ENCODE peak calls at places on chromosomes 3 and 15, in four cellular contexts. A is mammary epithelial cell, Y is H9, Q is GM23248. N is an unnamed sample.

GRCh38 chr3:151859905-151860304 is 13.5 kb upstream of the SUCNR1 start:
- DNase-seq in A (no peak), Q (no peak), Y (no peak), N (no peak)

GRCh38 chr3:182710557-182711157 is 82.6 kb upstream of the ATP11B start:
- DNase-seq in Q (peak; percentile 54), A (peak; percentile 11), Y (no peak), N (no peak)

GRCh38 chr3:177451940-177452484 is 254.7 kb upstream of the TBL1XR1 start:
- DNase-seq in A (peak; percentile 81), Y (no peak), Q (peak; percentile 78), N (no peak)

GRCh38 chr3:72255736-72256559 is 471.0 kb upstream of the PROK2 start:
- DNase-seq in Y (no peak), Q (no peak), A (peak; percentile 23), N (peak; percentile 62)

GRCh38 chr15:65556622-65557021 is 26.4 kb downstream of the HACD3 start:
- DNase-seq in A (no peak), Y (no peak), Q (no peak), N (no peak)

GRCh38 chr3:9883676-9884554 is 3.9 kb upstream of the CIDEC start:
- DNase-seq in A (no peak), Q (peak; percentile 82), Y (no peak), N (no peak)

GRCh38 chr3:113274959-113275556 is 63.7 kb downstream of the BOC start:
- DNase-seq in Q (no peak), Y (peak; percentile 11), A (no peak), N (no peak)

GRCh38 chr3:110806924-110807323 is 264.7 kb upstream of the NECTIN3 start:
- DNase-seq in Y (no peak), A (no peak), Q (peak; percentile 41), N (no peak)

GRCh38 chr15:98143116-98143515 is 182.6 kb downstream of the ARRDC4 start:
- DNase-seq in A (no peak), Y (no peak), Q (no peak), N (no peak)

GRCh38 chr15:69414702-69415161 is 583 bp downstream of the KIF23 start:
- DNase-seq in A (peak; percentile 84), Q (peak; percentile 95), Y (peak; percentile 47), N (peak; percentile 81)

GRCh38 chr15:92600902-92601301 is 54.7 kb downstream of the FAM174B start:
- DNase-seq in A (no peak), Y (no peak), Q (no peak), N (no peak)

GRCh38 chr3:21942328-21942727 is 191.3 kb upstream of the ZNF385D start:
- DNase-seq in Q (peak; percentile 93), Y (no peak), A (peak; percentile 8), N (no peak)

GRCh38 chr3:45972534-45973402 is 22.9 kb downstream of the FYCO1 start:
- DNase-seq in A (peak; percentile 86), Y (no peak), Q (peak; percentile 95), N (no peak)

GRCh38 chr3:153442386-153442785 is 280.4 kb downstream of the RAP2B start:
- DNase-seq in A (no peak), Y (no peak), Q (peak; percentile 56), N (no peak)

GRCh38 chr3:25665646-25666136 is 984 bp upstream of the TOP2B start:
- DNase-seq in Q (no peak), A (no peak), Y (no peak), N (no peak)

DNA sequence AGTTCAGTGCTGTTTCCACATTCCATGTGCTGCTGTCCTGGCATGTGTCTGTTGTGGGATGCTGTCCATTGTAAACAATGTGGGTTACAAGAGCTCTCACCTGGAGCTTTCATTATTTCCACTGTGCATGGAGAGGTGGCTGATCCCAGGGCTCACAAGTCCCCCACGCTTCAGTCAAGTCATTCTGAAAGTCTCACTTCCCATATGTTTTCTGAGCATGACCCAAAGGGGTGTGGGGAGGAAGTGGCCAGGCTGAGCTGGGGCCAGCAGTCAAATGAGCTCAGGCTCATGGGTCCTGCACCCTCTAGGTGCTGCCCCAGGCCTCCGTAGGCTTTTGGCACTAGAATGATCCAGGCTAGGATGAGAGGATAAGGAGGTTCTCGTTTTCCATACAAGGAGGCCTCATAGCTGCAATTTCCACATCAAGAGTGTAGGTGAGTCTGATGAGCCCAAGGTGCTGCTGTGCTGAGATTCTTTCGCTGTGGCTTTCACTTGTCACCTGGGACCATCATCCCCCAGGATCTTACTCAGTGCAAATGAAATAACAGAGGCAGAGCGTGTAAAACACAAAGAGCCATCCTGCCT is 22.0 kb downstream of the STARD5 start:
- DNase-seq in Y (no peak), A (no peak), Q (no peak), N (no peak)
- H3K9ac ChIP-seq in Y (no peak overlapping the region), A (no peak overlapping the region), Q (no peak overlapping the region), N (no peak overlapping the region)

DNA sequence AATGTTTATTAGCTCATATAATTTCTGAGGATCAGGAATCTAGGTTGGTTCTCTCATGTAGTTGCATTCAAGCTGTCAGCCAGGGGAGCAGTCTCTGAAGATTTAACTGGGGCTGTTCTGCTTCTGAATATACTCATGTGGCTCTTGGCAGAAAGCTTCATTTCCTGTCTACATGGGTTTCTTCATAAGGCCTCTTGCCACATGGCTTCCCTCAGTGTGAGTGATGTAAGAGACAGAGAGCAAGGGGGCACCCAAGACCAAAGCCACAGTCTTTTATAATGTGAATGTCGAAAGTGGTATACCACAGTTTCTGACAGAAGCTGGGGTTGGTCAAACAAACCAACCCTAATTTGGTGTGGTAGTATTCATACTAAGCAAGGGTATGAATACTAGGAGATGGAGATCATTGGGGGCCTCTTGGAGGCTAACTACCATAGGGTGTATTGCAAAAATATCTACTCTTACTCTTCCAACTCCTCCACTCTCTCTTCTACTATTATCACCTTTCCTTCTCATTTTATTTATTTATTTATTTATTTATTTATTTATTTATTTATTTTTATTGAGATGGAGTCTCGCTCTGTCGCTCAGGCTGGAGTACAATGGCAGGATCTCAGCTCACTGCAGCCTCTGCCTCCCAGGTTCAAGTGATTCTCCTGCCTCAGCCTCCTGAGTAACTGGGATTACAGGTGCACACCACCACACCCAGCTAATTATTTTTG is 123.8 kb downstream of the B3GALNT1 start:
- DNase-seq in Y (no peak), A (no peak), Q (no peak), N (no peak)
- H3K9ac ChIP-seq in Y (no peak overlapping the region), A (no peak overlapping the region), Q (no peak overlapping the region), N (no peak overlapping the region)

DNA sequence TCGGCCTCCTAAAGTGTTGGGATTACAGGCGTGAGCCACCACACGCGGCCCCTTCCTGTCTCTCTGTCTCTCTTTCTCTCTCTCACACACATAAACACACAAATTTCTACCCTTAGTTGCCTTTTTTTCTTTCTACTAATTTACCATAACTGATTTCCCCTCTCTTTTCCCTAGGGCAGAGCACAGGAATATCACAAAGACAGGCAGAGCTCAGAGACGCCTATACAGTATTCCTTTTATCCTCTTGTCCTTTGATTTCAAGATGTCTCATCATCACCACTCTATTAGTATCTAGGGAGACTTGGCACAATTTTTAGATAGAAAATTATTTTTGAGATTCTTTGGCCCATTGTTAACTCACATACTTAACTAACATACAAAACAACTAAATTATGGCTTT is 25.8 kb upstream of the ST3GAL6 start:
- DNase-seq in Q (no peak), Y (no peak), A (no peak), N (no peak)
- H3K9ac ChIP-seq in Q (no peak overlapping the region), Y (no peak overlapping the region), A (no peak overlapping the region), N (no peak overlapping the region)

DNA sequence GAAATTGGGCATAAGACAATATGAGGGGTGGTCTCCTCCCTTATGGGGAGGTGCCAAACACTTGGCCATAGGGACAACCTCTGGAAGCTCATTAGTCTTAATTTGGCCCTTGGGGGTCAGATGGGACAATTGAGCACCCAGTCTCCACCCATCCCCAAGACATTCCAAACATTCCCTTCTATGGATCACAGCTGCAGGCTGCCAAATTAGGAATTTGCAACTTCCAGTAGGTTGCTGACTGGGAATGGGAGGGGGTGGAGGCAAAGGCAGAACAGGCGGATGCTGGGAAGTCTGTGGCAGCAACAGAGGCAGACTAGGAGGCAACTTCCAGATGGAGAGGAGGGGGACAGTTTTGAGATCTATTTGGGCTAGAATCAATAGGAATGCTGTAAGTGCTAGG is 1.4 kb upstream of the PDHB start:
- DNase-seq in Y (peak; percentile 90), A (no peak), Q (peak; percentile 76), N (peak; percentile 92)
- H3K9ac ChIP-seq in Y (no peak overlapping the region), A (no peak overlapping the region), Q (no peak overlapping the region), N (peak overlapping the region; percentile 42)

GRCh38 chr15:86568378-86568777 is 488.7 kb downstream of the AGBL1 start:
- DNase-seq in A (no peak), Y (no peak), Q (no peak), N (no peak)

GRCh38 chr15:86571873-86572272 is 492.2 kb downstream of the AGBL1 start:
- DNase-seq in Q (no peak), A (no peak), Y (no peak), N (no peak)

GRCh38 chr15:86572368-86572841 is 492.7 kb downstream of the AGBL1 start:
- DNase-seq in Q (no peak), A (no peak), Y (peak; percentile 48), N (peak; percentile 49)

DNA sequence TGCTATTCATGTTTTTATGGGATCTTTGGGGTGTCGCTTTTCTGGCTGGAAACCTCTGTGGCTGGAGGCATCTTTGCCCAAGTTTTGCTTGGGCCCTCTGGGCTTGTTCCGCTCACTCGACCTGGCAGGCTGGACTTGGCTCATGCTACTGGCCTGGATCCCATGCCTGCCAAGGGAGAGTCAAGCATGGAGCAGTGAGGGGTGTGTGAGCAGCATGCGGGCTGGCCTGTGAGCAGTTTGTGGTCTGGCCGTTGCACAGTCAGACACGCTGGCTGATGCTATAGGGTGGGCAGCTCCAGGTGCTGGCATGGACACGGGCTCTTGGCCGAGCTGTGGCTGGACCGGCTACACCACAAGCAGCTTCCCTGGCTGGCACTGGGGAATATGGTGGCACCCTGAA is 491.1 kb downstream of the AGBL1 start:
- DNase-seq in Q (no peak), Y (no peak), A (no peak), N (no peak)
- H3K9ac ChIP-seq in Q (no peak overlapping the region), Y (no peak overlapping the region), A (no peak overlapping the region), N (no peak overlapping the region)

GRCh38 chr3:190381356-190381940 is 6.5 kb upstream of the CLDN16 start:
- DNase-seq in Q (peak; percentile 40), Y (no peak), A (peak; percentile 49), N (no peak)
- H3K9ac ChIP-seq in Q (no peak overlapping the region), Y (no peak overlapping the region), A (peak overlapping the region; percentile 32), N (no peak overlapping the region)

DNA sequence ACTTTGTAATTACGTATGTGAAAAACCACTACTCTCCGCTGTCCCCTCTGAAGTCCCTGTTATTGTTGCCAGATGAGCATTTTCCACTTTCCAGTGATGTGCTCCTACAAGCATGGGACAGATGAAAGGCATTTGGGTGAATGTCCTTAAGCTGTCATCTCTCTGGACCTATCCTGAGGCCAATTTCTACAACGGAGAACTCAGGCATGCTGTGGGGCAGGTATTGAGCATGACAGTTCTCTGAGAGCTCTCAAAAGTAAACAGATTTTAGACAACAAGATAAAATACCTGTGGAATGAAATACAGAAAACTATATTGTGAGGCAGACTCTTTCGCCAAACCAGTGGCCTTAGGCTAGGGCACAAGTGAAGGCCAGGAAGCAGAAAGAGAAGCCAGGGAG is 656.5 kb upstream of the NR2F2 start:
- DNase-seq in Y (no peak), Q (no peak), A (no peak), N (no peak)
- H3K9ac ChIP-seq in Y (no peak overlapping the region), Q (no peak overlapping the region), A (no peak overlapping the region), N (no peak overlapping the region)

N was measured in endodermal cell.